ENCODE peak calls at places on chromosomes 3 and 15, in eight cellular contexts. J, K, X, R, B, G, A and E are unnamed samples.

GRCh38 chr15:88940110-88940675 is 27.0 kb upstream of the MFGE8 start:
- DNase-seq in J (no peak), K (no peak), A (no peak), B (no peak), G (no peak), X (no peak), R (no peak), E (no peak)

GRCh38 chr15:63444607-63445006 is 59.8 kb upstream of the USP3 start:
- DNase-seq in J (no peak), G (no peak), A (no peak), R (no peak), K (no peak), X (no peak), B (no peak), E (no peak)

GRCh38 chr3:99878005-99878404 is 60.3 kb downstream of the CMSS1 start:
- DNase-seq in J (no peak), A (no peak), B (peak), X (no peak), K (no peak), R (no peak), G (no peak), E (peak)

GRCh38 chr15:49742381-49742780 is 121.5 kb downstream of the DTWD1 start:
- DNase-seq in X (no peak), B (no peak), G (no peak), A (no peak), R (no peak), K (no peak), J (no peak), E (no peak)

GRCh38 chr3:21752749-21753347 is 1.8 kb upstream of the ZNF385D start:
- DNase-seq in B (peak), A (no peak), K (peak), X (no peak), G (peak), J (no peak), R (no peak), E (peak)

GRCh38 chr3:29512620-29513019 is 231.7 kb downstream of the RBMS3 start:
- DNase-seq in B (no peak), R (no peak), G (peak), K (no peak), A (no peak), X (no peak), J (no peak), E (no peak)

GRCh38 chr15:46409879-46410278 is 775.0 kb downstream of the SQOR start:
- DNase-seq in J (no peak), K (no peak), R (no peak), A (no peak), B (no peak), X (no peak), G (no peak), E (no peak)

GRCh38 chr15:33871911-33872760 is 96.2 kb upstream of the CHRM5 start:
- DNase-seq in J (no peak), A (no peak), K (no peak), R (no peak), G (peak), X (no peak), B (no peak), E (peak)

GRCh38 chr15:68875377-68876116 is 54.8 kb upstream of the SPESP1 start:
- DNase-seq in J (peak), B (peak), A (peak), X (peak), R (peak), G (peak), K (peak), E (peak)

GRCh38 chr15:89408512-89409183 is 74.0 kb upstream of the POLG start:
- DNase-seq in G (no peak), K (no peak), B (peak), X (no peak), J (no peak), A (no peak), R (no peak), E (peak)

GRCh38 chr15:91887321-91887720 is 33.8 kb downstream of the SLCO3A1 start:
- DNase-seq in X (no peak), J (no peak), G (no peak), R (no peak), B (no peak), A (no peak), K (no peak), E (no peak)

GRCh38 chr3:40427045-40427669 is 30.0 kb upstream of the RPL14 start:
- DNase-seq in B (no peak), K (no peak), G (no peak), A (no peak), X (no peak), J (no peak), R (no peak), E (no peak)

GRCh38 chr15:42285042-42285441 is 11.8 kb upstream of the TMEM87A start:
- DNase-seq in A (no peak), G (no peak), X (no peak), B (no peak), R (no peak), K (no peak), J (no peak), E (peak)

GRCh38 chr3:100813828-100814227 is 104.5 kb downstream of the TFG start:
- DNase-seq in X (no peak), K (no peak), G (no peak), A (no peak), B (no peak), R (no peak), J (no peak), E (peak)

GRCh38 chr3:52094591-52095485 is 38.5 kb upstream of the DUSP7 start:
- DNase-seq in K (no peak), B (no peak), X (no peak), R (no peak), J (no peak), A (peak), G (peak), E (no peak)

GRCh38 chr3:72344256-72345046 is 503.8 kb downstream of the SHQ1 start:
- DNase-seq in G (no peak), X (no peak), K (no peak), B (no peak), R (no peak), A (no peak), J (no peak), E (no peak)

GRCh38 chr3:66499881-66500574 is 794 bp downstream of the LRIG1 start:
- DNase-seq in X (peak), R (peak), A (peak), B (peak), J (no peak), K (no peak), G (peak), E (no peak)

GRCh38 chr3:22007376-22007775 is 256.4 kb upstream of the ZNF385D start:
- DNase-seq in K (no peak), G (no peak), X (no peak), B (peak), R (no peak), A (no peak), J (no peak), E (no peak)

GRCh38 chr15:88450125-88450798 is 16.9 kb downstream of the MRPL46 start:
- DNase-seq in B (peak), R (no peak), J (peak), A (no peak), G (peak), K (peak), X (peak), E (peak)

GRCh38 chr15:92097473-92098178 is 244.1 kb downstream of the SLCO3A1 start:
- DNase-seq in X (no peak), G (peak), J (peak), K (peak), A (no peak), B (peak), R (no peak), E (peak)

GRCh38 chr15:50698101-50698500 is 11.5 kb upstream of the TRPM7 start:
- DNase-seq in K (no peak), A (no peak), B (no peak), R (no peak), X (no peak), G (no peak), J (no peak), E (no peak)

GRCh38 chr3:40695848-40696247 is 171.1 kb downstream of the ZNF621 start:
- DNase-seq in K (no peak), R (no peak), J (no peak), A (no peak), G (no peak), X (no peak), B (no peak), E (no peak)

GRCh38 chr3:9778102-9778501 is 8.4 kb upstream of the CAMK1 start:
- DNase-seq in G (no peak), J (no peak), B (peak), A (no peak), X (no peak), K (no peak), R (no peak), E (peak)

GRCh38 chr3:189945935-189946709 is 174.6 kb downstream of the P3H2 start:
- DNase-seq in G (no peak), K (no peak), B (no peak), X (no peak), A (no peak), R (no peak), J (no peak), E (no peak)

GRCh38 chr15:28944696-28945300 is 59.0 kb downstream of the APBA2 start:
- DNase-seq in X (no peak), R (no peak), A (no peak), J (no peak), G (no peak), B (no peak), K (no peak), E (no peak)

GRCh38 chr3:172147113-172147818 is 107.9 kb downstream of the FNDC3B start:
- DNase-seq in X (no peak), G (no peak), B (no peak), R (no peak), A (no peak), K (no peak), J (no peak), E (no peak)

GRCh38 chr3:30498587-30498967 is 107.8 kb upstream of the TGFBR2 start:
- DNase-seq in R (no peak), G (no peak), J (no peak), K (no peak), B (no peak), A (no peak), X (no peak), E (no peak)

GRCh38 chr3:24520941-24521305 is 26.3 kb upstream of the THRB start:
- DNase-seq in K (no peak), A (no peak), B (no peak), R (no peak), J (no peak), G (no peak), X (no peak), E (no peak)

GRCh38 chr3:124707667-124708066 is 22.6 kb upstream of the UMPS start:
- DNase-seq in G (no peak), R (no peak), K (peak), X (no peak), J (peak), A (no peak), B (peak), E (peak)

GRCh38 chr3:165753560-165753959 is 83.7 kb downstream of the BCHE start:
- DNase-seq in B (peak), X (no peak), K (no peak), J (no peak), G (no peak), A (no peak), R (no peak), E (no peak)

GRCh38 chr15:98914626-98915025 is 93.0 kb downstream of the PGPEP1L start:
- DNase-seq in K (no peak), X (no peak), R (no peak), G (no peak), A (no peak), B (peak), J (peak), E (peak)

GRCh38 chr15:63827113-63827512 is 6.6 kb downstream of the HERC1 start:
- DNase-seq in J (no peak), R (no peak), K (no peak), A (no peak), G (no peak), B (no peak), X (no peak), E (no peak)

GRCh38 chr3:191499307-191500125 is 38.6 kb downstream of the PYDC2 start:
- DNase-seq in B (peak), G (peak), R (peak), A (peak), J (peak), X (no peak), K (peak), E (peak)

GRCh38 chr3:192494176-192494575 is 233.2 kb downstream of the FGF12 start:
- DNase-seq in X (no peak), K (no peak), R (no peak), A (no peak), B (no peak), J (no peak), G (no peak), E (no peak)

GRCh38 chr15:91263632-91264477 is 163.8 kb downstream of the SV2B start:
- DNase-seq in A (no peak), K (no peak), J (no peak), B (no peak), R (no peak), G (no peak), X (no peak), E (no peak)

GRCh38 chr15:84817461-84818081 is 415 bp downstream of the ALPK3 start:
- DNase-seq in X (no peak), R (peak), J (no peak), A (peak), G (peak), K (peak), B (no peak), E (no peak)

GRCh38 chr3:169946336-169946735 is 20.3 kb upstream of the SEC62 start:
- DNase-seq in K (no peak), R (no peak), B (no peak), J (no peak), G (no peak), A (no peak), X (no peak), E (no peak)

GRCh38 chr3:169939751-169940150 is 26.9 kb upstream of the SEC62 start:
- DNase-seq in X (no peak), K (no peak), A (no peak), B (no peak), J (no peak), G (no peak), R (no peak), E (no peak)

GRCh38 chr3:169948559-169949371 is 17.8 kb upstream of the SEC62 start:
- DNase-seq in G (peak), A (no peak), J (no peak), R (no peak), B (no peak), X (no peak), K (no peak), E (no peak)

GRCh38 chr3:169940486-169941181 is 26.0 kb upstream of the SEC62 start:
- DNase-seq in K (no peak), X (no peak), B (no peak), G (no peak), J (no peak), R (no peak), A (no peak), E (no peak)

DNA sequence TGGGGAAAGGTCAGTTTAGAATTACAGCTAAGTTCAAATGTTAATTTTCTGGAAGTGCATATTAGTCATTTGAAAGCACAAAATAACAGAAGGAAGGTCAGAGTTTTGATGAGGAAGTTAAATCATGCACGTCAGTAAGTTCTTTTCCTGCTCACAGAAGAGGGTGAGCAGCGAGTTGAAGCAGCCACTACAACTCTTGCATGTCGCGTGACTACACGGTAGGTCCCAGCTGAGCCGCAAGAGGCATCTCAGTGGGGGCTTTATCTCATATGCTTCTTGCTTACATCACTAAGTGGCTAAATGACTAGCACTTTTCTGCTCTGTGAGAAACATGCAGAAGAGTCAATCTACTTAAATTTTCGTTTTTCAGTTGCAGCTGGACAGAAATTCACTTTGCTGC is 21.3 kb upstream of the SEC62 start:
- DNase-seq in R (no peak), J (no peak), A (no peak), X (no peak), K (no peak), G (peak), B (no peak), E (no peak)
- H3K4me3 ChIP-seq in R (no peak), J (no peak), A (no peak), X (no peak), K (no peak), G (no peak), B (no peak), E (no peak)

GRCh38 chr15:71444032-71444810 is 328.9 kb downstream of the THSD4 start:
- DNase-seq in B (no peak), R (no peak), G (no peak), X (no peak), J (no peak), A (no peak), K (no peak), E (no peak)

GRCh38 chr15:71444866-71445590 is 329.8 kb downstream of the THSD4 start:
- DNase-seq in B (no peak), J (no peak), X (no peak), G (peak), A (no peak), K (no peak), R (no peak), E (peak)

GRCh38 chr15:71447328-71448250 is 332.3 kb downstream of the THSD4 start:
- DNase-seq in X (no peak), B (peak), R (no peak), J (no peak), K (no peak), A (no peak), G (no peak), E (peak)

GRCh38 chr15:71440479-71441071 is 325.3 kb downstream of the THSD4 start:
- DNase-seq in J (peak), A (no peak), R (no peak), X (no peak), B (peak), K (peak), G (peak), E (peak)

DNA sequence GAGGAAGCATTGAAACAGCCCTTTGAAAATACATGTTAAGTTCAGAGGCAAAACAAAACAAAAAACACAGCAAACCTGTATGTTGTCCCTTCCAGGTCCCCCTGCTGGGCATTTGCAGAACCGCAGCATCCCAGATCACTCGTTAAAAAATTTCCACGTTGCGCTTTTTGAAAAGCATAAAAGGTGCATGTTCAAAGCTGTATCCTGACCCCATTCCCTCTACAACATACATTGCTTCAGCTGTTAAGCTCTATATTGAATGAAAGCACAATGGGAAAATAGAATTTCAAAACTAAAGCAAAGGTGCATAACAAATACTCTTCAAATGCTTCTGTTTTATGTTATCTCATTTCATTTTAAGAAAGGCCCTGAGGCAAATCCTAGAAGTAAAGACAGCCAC is 328.3 kb downstream of the THSD4 start:
- DNase-seq in R (no peak), G (peak), K (peak), B (peak), J (no peak), X (peak), A (peak), E (peak)
- TF ChIP-seq CTCF in R (peak), G (peak), K (peak), B (peak), J (peak), X (peak), A (peak), E (peak)

GRCh38 chr15:82850731-82851130 is 41.3 kb downstream of the WHAMM start:
- DNase-seq in B (no peak), A (no peak), G (no peak), X (no peak), J (no peak), R (no peak), K (no peak), E (peak)

GRCh38 chr15:82850242-82850591 is 40.8 kb downstream of the WHAMM start:
- DNase-seq in A (no peak), K (peak), X (no peak), G (no peak), J (no peak), B (no peak), R (no peak), E (peak)

GRCh38 chr15:82851331-82851850 is 42.0 kb downstream of the WHAMM start:
- DNase-seq in X (no peak), A (no peak), J (no peak), R (no peak), B (no peak), G (no peak), K (no peak), E (no peak)

GRCh38 chr15:82848201-82848993 is 39.0 kb downstream of the WHAMM start:
- DNase-seq in R (no peak), A (no peak), J (no peak), X (peak), B (no peak), G (no peak), K (no peak), E (no peak)

GRCh38 chr15:82849556-82850241 is 40.3 kb downstream of the WHAMM start:
- DNase-seq in J (no peak), A (peak), G (peak), X (peak), B (peak), R (peak), K (peak), E (peak)
- H3K4me3 ChIP-seq in J (no peak), A (no peak), G (no peak), X (no peak), B (no peak), R (no peak), K (no peak), E (no peak)

GRCh38 chr3:37864904-37865303 is 3.2 kb downstream of the CTDSPL start:
- DNase-seq in R (no peak), B (no peak), K (no peak), A (no peak), G (no peak), X (no peak), J (no peak), E (no peak)
- TF ChIP-seq CTCF in R (no peak), B (no peak), K (no peak), A (no peak), G (no peak), X (no peak), J (no peak), E (no peak)

GRCh38 chr3:55458398-55458797 is 28.7 kb downstream of the WNT5A start:
- DNase-seq in B (no peak), J (no peak), K (no peak), A (no peak), G (no peak), X (no peak), R (no peak), E (no peak)

GRCh38 chr3:55454611-55455010 is 32.5 kb downstream of the WNT5A start:
- DNase-seq in B (no peak), A (no peak), G (no peak), K (no peak), X (no peak), J (no peak), R (no peak), E (no peak)

GRCh38 chr3:55455915-55456314 is 31.2 kb downstream of the WNT5A start:
- DNase-seq in R (no peak), K (no peak), X (no peak), A (no peak), B (no peak), J (no peak), G (no peak), E (no peak)

GRCh38 chr3:55461896-55462295 is 25.2 kb downstream of the WNT5A start:
- DNase-seq in A (no peak), X (no peak), R (no peak), B (peak), J (no peak), G (no peak), K (no peak), E (peak)

GRCh38 chr3:55459838-55460237 is 27.3 kb downstream of the WNT5A start:
- DNase-seq in B (no peak), X (no peak), G (no peak), J (no peak), A (no peak), R (no peak), K (no peak), E (no peak)
- H3K4me3 ChIP-seq in B (no peak), X (no peak), G (no peak), J (no peak), A (no peak), R (no peak), K (no peak), E (no peak)

DNA sequence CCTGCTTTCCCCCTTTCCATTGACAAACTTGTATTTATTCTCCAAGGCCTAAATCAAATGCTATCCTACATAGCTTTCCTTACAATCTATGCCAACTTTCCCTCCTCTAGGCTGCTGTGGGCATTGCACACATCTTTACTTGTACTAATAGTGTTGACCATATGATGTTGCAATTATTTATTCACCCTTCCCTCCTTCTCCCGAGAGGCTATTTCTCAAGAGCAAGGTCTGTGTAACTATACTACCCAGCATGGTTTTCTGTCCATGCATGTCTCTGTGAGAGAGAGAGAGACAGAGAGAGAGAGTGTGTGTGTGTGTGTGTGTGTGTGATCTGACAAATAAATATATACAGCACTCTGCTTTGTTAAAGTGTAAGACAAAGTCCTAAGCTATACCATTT is 63.8 kb downstream of the GTPBP8 start:
- DNase-seq in R (no peak), B (peak), K (no peak), A (no peak), G (no peak), X (peak), J (peak), E (peak)
- TF ChIP-seq CTCF in R (no peak), B (peak), K (no peak), A (no peak), G (peak), X (no peak), J (peak), E (peak)

GRCh38 chr3:58536501-58537411 is at the start of gene ACOX2:
- DNase-seq in R (peak), J (no peak), B (peak), X (peak), K (no peak), G (peak), A (peak), E (peak)
- H3K4me3 ChIP-seq in R (peak), J (peak), B (peak), X (no peak), K (no peak), G (no peak), A (peak), E (peak)